ENCODE peak calls at places on chromosomes 12 and 14, in nine cellular contexts. One of them, this sample, is unnamed.
A peak's percentile ranks its signal among the peaks of the same experiment; 100 is the strongest.

GRCh38 chr12:43988838-43989560 is 153.1 kb downstream of the TMEM117 start:
- DNase-seq in BE2C: no peak
- DNase-seq in NCI-H2029 treated with DMSO at 0.1 percent for 48 hours: no peak
- DNase-seq in AG09319: no peak
- DNase-seq in left cardiac atrium: no peak
- DNase-seq in Right ventricle myocardium superior: no peak
- DNase-seq in NCI-H1436: no peak
- DNase-seq in GM03348: no peak
- DNase-seq in GM12892: no peak
- DNase-seq in this sample: no peak

GRCh38 chr14:69861170-69861569 is 18.0 kb upstream of the SMOC1 start:
- DNase-seq in BE2C: no peak
- DNase-seq in NCI-H2029 treated with DMSO at 0.1 percent for 48 hours: no peak
- DNase-seq in AG09319: no peak
- DNase-seq in left cardiac atrium: no peak
- DNase-seq in Right ventricle myocardium superior: no peak
- DNase-seq in NCI-H1436: no peak
- DNase-seq in GM03348: no peak
- DNase-seq in GM12892: no peak
- DNase-seq in this sample: no peak

GRCh38 chr12:26791328-26791791 is 41.6 kb downstream of the ITPR2 start:
- DNase-seq in BE2C: no peak
- DNase-seq in NCI-H2029 treated with DMSO at 0.1 percent for 48 hours: no peak
- DNase-seq in AG09319: peak; percentile 32
- DNase-seq in left cardiac atrium: no peak
- DNase-seq in Right ventricle myocardium superior: no peak
- DNase-seq in NCI-H1436: no peak
- DNase-seq in GM03348: peak; percentile 30
- DNase-seq in GM12892: no peak
- DNase-seq in this sample: no peak

GRCh38 chr12:24997970-24998582 is 49.2 kb upstream of the BCAT1 start:
- DNase-seq in BE2C: no peak
- DNase-seq in NCI-H2029 treated with DMSO at 0.1 percent for 48 hours: no peak
- DNase-seq in AG09319: peak; percentile 45
- DNase-seq in left cardiac atrium: no peak
- DNase-seq in Right ventricle myocardium superior: no peak
- DNase-seq in NCI-H1436: no peak
- DNase-seq in GM03348: peak; percentile 20
- DNase-seq in GM12892: no peak
- DNase-seq in this sample: no peak

GRCh38 chr12:27975222-27976136 is 2.9 kb upstream of the PTHLH start:
- DNase-seq in BE2C: peak; percentile 36
- DNase-seq in NCI-H2029 treated with DMSO at 0.1 percent for 48 hours: no peak
- DNase-seq in AG09319: no peak
- DNase-seq in left cardiac atrium: peak; percentile 56
- DNase-seq in Right ventricle myocardium superior: no peak
- DNase-seq in NCI-H1436: no peak
- DNase-seq in GM03348: peak; percentile 70
- DNase-seq in GM12892: no peak
- DNase-seq in this sample: no peak

GRCh38 chr12:124160102-124160501 is 134.8 kb upstream of the RFLNA start:
- DNase-seq in BE2C: no peak
- DNase-seq in NCI-H2029 treated with DMSO at 0.1 percent for 48 hours: no peak
- DNase-seq in AG09319: no peak
- DNase-seq in left cardiac atrium: no peak
- DNase-seq in Right ventricle myocardium superior: no peak
- DNase-seq in NCI-H1436: no peak
- DNase-seq in GM03348: peak; percentile 19
- DNase-seq in GM12892: no peak
- DNase-seq in this sample: no peak

GRCh38 chr12:52249041-52249461 is 16.0 kb downstream of the KRT7 start:
- DNase-seq in BE2C: no peak
- DNase-seq in NCI-H2029 treated with DMSO at 0.1 percent for 48 hours: no peak
- DNase-seq in AG09319: no peak
- DNase-seq in left cardiac atrium: no peak
- DNase-seq in Right ventricle myocardium superior: peak; percentile 75
- DNase-seq in NCI-H1436: no peak
- DNase-seq in GM03348: peak; percentile 73
- DNase-seq in GM12892: no peak
- DNase-seq in this sample: no peak

GRCh38 chr12:58416211-58416610 is 474.8 kb downstream of the ATP23 start:
- DNase-seq in BE2C: no peak
- DNase-seq in NCI-H2029 treated with DMSO at 0.1 percent for 48 hours: no peak
- DNase-seq in AG09319: no peak
- DNase-seq in left cardiac atrium: no peak
- DNase-seq in Right ventricle myocardium superior: no peak
- DNase-seq in NCI-H1436: no peak
- DNase-seq in GM03348: peak; percentile 70
- DNase-seq in GM12892: no peak
- DNase-seq in this sample: no peak

GRCh38 chr12:121330195-121330594 is 22.0 kb downstream of the ANAPC5 start:
- DNase-seq in BE2C: no peak
- DNase-seq in NCI-H2029 treated with DMSO at 0.1 percent for 48 hours: no peak
- DNase-seq in AG09319: no peak
- DNase-seq in left cardiac atrium: no peak
- DNase-seq in Right ventricle myocardium superior: no peak
- DNase-seq in NCI-H1436: no peak
- DNase-seq in GM03348: no peak
- DNase-seq in GM12892: no peak
- DNase-seq in this sample: no peak

GRCh38 chr14:76919811-76920571 is 93.8 kb downstream of the LRRC74A start:
- DNase-seq in BE2C: peak; percentile 88
- DNase-seq in NCI-H2029 treated with DMSO at 0.1 percent for 48 hours: peak; percentile 46
- DNase-seq in AG09319: peak; percentile 65
- DNase-seq in left cardiac atrium: peak; percentile 59
- DNase-seq in Right ventricle myocardium superior: peak; percentile 69
- DNase-seq in NCI-H1436: peak; percentile 88
- DNase-seq in GM03348: peak; percentile 62
- DNase-seq in GM12892: no peak
- DNase-seq in this sample: no peak

GRCh38 chr12:124964251-124964650 is 24.7 kb downstream of the DHX37 start:
- DNase-seq in BE2C: no peak
- DNase-seq in NCI-H2029 treated with DMSO at 0.1 percent for 48 hours: no peak
- DNase-seq in AG09319: no peak
- DNase-seq in left cardiac atrium: no peak
- DNase-seq in Right ventricle myocardium superior: no peak
- DNase-seq in NCI-H1436: no peak
- DNase-seq in GM03348: no peak
- DNase-seq in GM12892: no peak
- DNase-seq in this sample: no peak

GRCh38 chr14:54650331-54651017 is 83.5 kb downstream of the SAMD4A start:
- DNase-seq in BE2C: no peak
- DNase-seq in NCI-H2029 treated with DMSO at 0.1 percent for 48 hours: no peak
- DNase-seq in AG09319: no peak
- DNase-seq in left cardiac atrium: no peak
- DNase-seq in Right ventricle myocardium superior: peak; percentile 50
- DNase-seq in NCI-H1436: no peak
- DNase-seq in GM03348: peak; percentile 57
- DNase-seq in GM12892: no peak
- DNase-seq in this sample: peak; percentile 90

GRCh38 chr14:103905861-103906456 is 22.3 kb upstream of the TDRD9 start:
- DNase-seq in BE2C: peak; percentile 76
- DNase-seq in NCI-H2029 treated with DMSO at 0.1 percent for 48 hours: no peak
- DNase-seq in AG09319: no peak
- DNase-seq in left cardiac atrium: no peak
- DNase-seq in Right ventricle myocardium superior: peak; percentile 33
- DNase-seq in NCI-H1436: no peak
- DNase-seq in GM03348: no peak
- DNase-seq in GM12892: no peak
- DNase-seq in this sample: peak; percentile 46

GRCh38 chr14:71675902-71676291 is 256.3 kb upstream of the RGS6 start:
- DNase-seq in BE2C: no peak
- DNase-seq in NCI-H2029 treated with DMSO at 0.1 percent for 48 hours: no peak
- DNase-seq in AG09319: no peak
- DNase-seq in left cardiac atrium: no peak
- DNase-seq in Right ventricle myocardium superior: no peak
- DNase-seq in NCI-H1436: no peak
- DNase-seq in GM03348: no peak
- DNase-seq in GM12892: no peak
- DNase-seq in this sample: no peak

GRCh38 chr12:47282206-47282605 is 202.4 kb upstream of the AMIGO2 start:
- DNase-seq in BE2C: no peak
- DNase-seq in NCI-H2029 treated with DMSO at 0.1 percent for 48 hours: no peak
- DNase-seq in AG09319: no peak
- DNase-seq in left cardiac atrium: no peak
- DNase-seq in Right ventricle myocardium superior: no peak
- DNase-seq in NCI-H1436: no peak
- DNase-seq in GM03348: peak; percentile 49
- DNase-seq in GM12892: no peak
- DNase-seq in this sample: no peak

GRCh38 chr14:50233335-50234250 is 2.2 kb upstream of the SOS2 start:
- DNase-seq in BE2C: no peak
- DNase-seq in NCI-H2029 treated with DMSO at 0.1 percent for 48 hours: peak; percentile 77
- DNase-seq in AG09319: no peak
- DNase-seq in left cardiac atrium: no peak
- DNase-seq in Right ventricle myocardium superior: no peak
- DNase-seq in NCI-H1436: no peak
- DNase-seq in GM03348: no peak
- DNase-seq in GM12892: no peak
- DNase-seq in this sample: no peak

GRCh38 chr14:20935303-20935984 is 19.8 kb upstream of the RNASE2 start:
- DNase-seq in BE2C: no peak
- DNase-seq in NCI-H2029 treated with DMSO at 0.1 percent for 48 hours: no peak
- DNase-seq in AG09319: no peak
- DNase-seq in left cardiac atrium: no peak
- DNase-seq in Right ventricle myocardium superior: no peak
- DNase-seq in NCI-H1436: no peak
- DNase-seq in GM03348: no peak
- DNase-seq in GM12892: no peak
- DNase-seq in this sample: no peak

GRCh38 chr14:29548948-29549370 is 378.7 kb downstream of the PRKD1 start:
- DNase-seq in BE2C: no peak
- DNase-seq in NCI-H2029 treated with DMSO at 0.1 percent for 48 hours: peak; percentile 81
- DNase-seq in AG09319: peak; percentile 38
- DNase-seq in left cardiac atrium: no peak
- DNase-seq in Right ventricle myocardium superior: no peak
- DNase-seq in NCI-H1436: peak; percentile 65
- DNase-seq in GM03348: peak; percentile 81
- DNase-seq in GM12892: no peak
- DNase-seq in this sample: peak; percentile 80

GRCh38 chr12:98799822-98800221 is 154.7 kb downstream of the APAF1 start:
- DNase-seq in BE2C: no peak
- DNase-seq in NCI-H2029 treated with DMSO at 0.1 percent for 48 hours: no peak
- DNase-seq in AG09319: no peak
- DNase-seq in left cardiac atrium: no peak
- DNase-seq in Right ventricle myocardium superior: no peak
- DNase-seq in NCI-H1436: no peak
- DNase-seq in GM03348: no peak
- DNase-seq in GM12892: no peak
- DNase-seq in this sample: no peak